ENCODE peak calls at places on chromosomes 3 and 15, in eight cellular contexts. T is ovary; L is activated T-helper 1 cell treated with Interleukin-2 at 50 U/mL for 16 hours; W is CD4-positive, CD25-positive, alpha-beta regulatory T cell; N is mucosa of descending colon; Q is endothelial cell; R is activated gamma-delta T cell treated with Interleukin-2 at 50 U/mL for 16 hours; C is NCI-H1048. E is an unnamed sample.

GRCh38 chr3:170961616-170962400 is 53.4 kb upstream of the EIF5A2 start:
- DNase-seq in T (no peak), L (no peak), W (peak), N (no peak), Q (peak), R (no peak), C (no peak), E (peak)

GRCh38 chr15:50945725-50946124 is 37.2 kb downstream of the AP4E1 start:
- DNase-seq in T (no peak), L (no peak), W (no peak), N (no peak), Q (no peak), R (no peak), C (no peak), E (no peak)

GRCh38 chr3:48294611-48295263 is 38.7 kb downstream of the SPINK8 start:
- DNase-seq in T (no peak), L (no peak), W (no peak), N (no peak), Q (no peak), R (no peak), C (no peak), E (no peak)

GRCh38 chr3:156382458-156383346 is 172.2 kb downstream of the SSR3 start:
- DNase-seq in T (no peak), L (no peak), W (peak), N (peak), Q (peak), R (no peak), C (no peak), E (peak)

GRCh38 chr3:14126017-14126902 is 1.4 kb downstream of the TMEM43 start:
- DNase-seq in T (no peak), L (no peak), W (no peak), N (no peak), Q (no peak), R (no peak), C (no peak), E (no peak)

GRCh38 chr15:61003683-61004299 is 225.3 kb downstream of the RORA start:
- DNase-seq in T (no peak), L (no peak), W (no peak), N (no peak), Q (no peak), R (no peak), C (no peak), E (no peak)

GRCh38 chr15:90000175-90000923 is 775 bp upstream of the ZNF710 start:
- DNase-seq in T (peak), L (no peak), W (peak), N (peak), Q (peak), R (no peak), C (no peak), E (no peak)

GRCh38 chr3:120661106-120661962 is 20.7 kb downstream of the HGD start:
- DNase-seq in T (no peak), L (no peak), W (no peak), N (no peak), Q (no peak), R (no peak), C (no peak), E (no peak)

GRCh38 chr3:74621581-74621980 is 7.1 kb upstream of the CNTN3 start:
- DNase-seq in T (no peak), L (no peak), W (no peak), N (no peak), Q (no peak), R (no peak), C (no peak), E (no peak)

GRCh38 chr15:94028809-94029208 is 202.6 kb upstream of the MCTP2 start:
- DNase-seq in T (no peak), L (no peak), W (no peak), N (no peak), Q (no peak), R (no peak), C (no peak), E (no peak)

GRCh38 chr3:88410259-88410658 is 260.5 kb downstream of the C3orf38 start:
- DNase-seq in T (no peak), L (no peak), W (peak), N (no peak), Q (no peak), R (no peak), C (no peak), E (no peak)

GRCh38 chr3:57091471-57091870 is 31.0 kb downstream of the SPATA12 start:
- DNase-seq in T (no peak), L (no peak), W (no peak), N (no peak), Q (no peak), R (no peak), C (no peak), E (no peak)

GRCh38 chr3:16411450-16411849 is 102.0 kb downstream of the RFTN1 start:
- DNase-seq in T (no peak), L (no peak), W (no peak), N (no peak), Q (no peak), R (no peak), C (no peak), E (no peak)

GRCh38 chr15:31084176-31084575 is 17.3 kb downstream of the TRPM1 start:
- DNase-seq in T (no peak), L (no peak), W (no peak), N (no peak), Q (no peak), R (no peak), C (no peak), E (no peak)

GRCh38 chr15:78937132-78937739 is 7.6 kb downstream of the CTSH start:
- DNase-seq in T (peak), L (no peak), W (peak), N (no peak), Q (peak), R (no peak), C (no peak), E (no peak)

GRCh38 chr15:92655178-92655995 is at the start of gene FAM174B:
- DNase-seq in T (peak), L (no peak), W (peak), N (peak), Q (peak), R (no peak), C (no peak), E (peak)

GRCh38 chr3:58659051-58659675 is 7.4 kb downstream of the FAM3D start:
- DNase-seq in T (no peak), L (no peak), W (no peak), N (peak), Q (no peak), R (no peak), C (no peak), E (peak)

GRCh38 chr3:23146163-23146562 is 57.0 kb upstream of the UBE2E2 start:
- DNase-seq in T (no peak), L (no peak), W (no peak), N (no peak), Q (no peak), R (no peak), C (no peak), E (no peak)

GRCh38 chr15:70293606-70294470 is 196.1 kb upstream of the TLE3 start:
- DNase-seq in T (no peak), L (no peak), W (no peak), N (no peak), Q (no peak), R (no peak), C (no peak), E (no peak)

GRCh38 chr3:53195602-53196574 is 34.9 kb downstream of the PRKCD start:
- DNase-seq in T (peak), L (peak), W (peak), N (peak), Q (peak), R (peak), C (no peak), E (peak)

GRCh38 chr3:157618075-157618760 is 115.0 kb upstream of the VEPH1 start:
- DNase-seq in T (no peak), L (no peak), W (peak), N (no peak), Q (no peak), R (no peak), C (peak), E (no peak)

GRCh38 chr15:89442671-89443307 is 53.6 kb downstream of the RHCG start:
- DNase-seq in T (no peak), L (no peak), W (peak), N (peak), Q (peak), R (no peak), C (no peak), E (peak)

GRCh38 chr3:59609967-59610366 is 560.1 kb upstream of the CFAP20DC start:
- DNase-seq in T (no peak), L (no peak), W (no peak), N (no peak), Q (no peak), R (no peak), C (no peak), E (no peak)

GRCh38 chr3:16350041-16350952 is 85.3 kb downstream of the OXNAD1 start:
- DNase-seq in T (no peak), L (no peak), W (no peak), N (no peak), Q (no peak), R (no peak), C (no peak), E (no peak)

GRCh38 chr15:78241017-78241416 is 6.7 kb upstream of the ACSBG1 start:
- DNase-seq in T (peak), L (peak), W (peak), N (peak), Q (peak), R (peak), C (peak), E (peak)

GRCh38 chr3:123861081-123861836 is 22.9 kb downstream of the MYLK start:
- DNase-seq in T (no peak), L (no peak), W (no peak), N (no peak), Q (no peak), R (no peak), C (no peak), E (no peak)

GRCh38 chr3:156816794-156817741 is 9.1 kb upstream of the LEKR1 start:
- DNase-seq in T (peak), L (peak), W (peak), N (peak), Q (peak), R (peak), C (peak), E (peak)

GRCh38 chr3:117761992-117762944 is 1052.7 kb downstream of the TUSC7 start:
- DNase-seq in T (no peak), L (no peak), W (no peak), N (no peak), Q (no peak), R (no peak), C (no peak), E (no peak)

GRCh38 chr3:119333773-119334492 is 39.8 kb downstream of the ARHGAP31 start:
- DNase-seq in T (peak), L (no peak), W (no peak), N (peak), Q (no peak), R (no peak), C (no peak), E (no peak)

E was measured in HAP-1.